ENCODE peak calls at places on chromosomes 5 and 9, in eight cellular contexts. N, O, C, E, X, S, T and L are unnamed samples.

GRCh38 chr9:71168418-71168817 is 47.0 kb upstream of the TRPM3 start:
- DNase-seq in N (no peak), O (no peak), C (no peak), E (no peak), X (no peak), S (no peak), T (no peak), L (no peak)

GRCh38 chr5:4089087-4089486 is 493.5 kb downstream of the IRX1 start:
- DNase-seq in N (no peak), O (no peak), C (no peak), E (no peak), X (no peak), S (no peak), T (no peak), L (no peak)

GRCh38 chr5:26761040-26761439 is 277.3 kb downstream of the CDH9 start:
- DNase-seq in N (no peak), O (no peak), C (no peak), E (no peak), X (no peak), S (no peak), T (no peak), L (no peak)

GRCh38 chr5:35804201-35804653 is 52.5 kb upstream of the IL7R start:
- DNase-seq in N (no peak), O (peak; percentile 22), C (no peak), E (no peak), X (no peak), S (no peak), T (no peak), L (no peak)

GRCh38 chr5:2582507-2582906 is 169.0 kb downstream of the IRX2 start:
- DNase-seq in N (no peak), O (no peak), C (no peak), E (no peak), X (no peak), S (no peak), T (no peak), L (no peak)

GRCh38 chr5:154606246-154606645 is 128.2 kb upstream of the HAND1 start:
- DNase-seq in N (no peak), O (no peak), C (no peak), E (peak; percentile 97), X (peak; percentile 76), S (no peak), T (no peak), L (no peak)

GRCh38 chr9:138053321-138053868 is 175.8 kb downstream of the CACNA1B start:
- DNase-seq in N (no peak), O (peak; percentile 18), C (peak; percentile 33), E (no peak), X (peak; percentile 43), S (no peak), T (peak; percentile 9), L (no peak)

GRCh38 chr5:78984020-78984610 is 995 bp downstream of the ARSB start:
- DNase-seq in N (no peak), O (no peak), C (no peak), E (peak; percentile 23), X (no peak), S (no peak), T (no peak), L (no peak)

GRCh38 chr5:132019337-132019736 is 7.9 kb upstream of the ACSL6 start:
- DNase-seq in N (no peak), O (no peak), C (no peak), E (no peak), X (no peak), S (no peak), T (no peak), L (no peak)

GRCh38 chr5:143680672-143681259 is 131.2 kb upstream of the HMHB1 start:
- DNase-seq in N (no peak), O (no peak), C (no peak), E (peak; percentile 39), X (no peak), S (no peak), T (no peak), L (no peak)

DNA sequence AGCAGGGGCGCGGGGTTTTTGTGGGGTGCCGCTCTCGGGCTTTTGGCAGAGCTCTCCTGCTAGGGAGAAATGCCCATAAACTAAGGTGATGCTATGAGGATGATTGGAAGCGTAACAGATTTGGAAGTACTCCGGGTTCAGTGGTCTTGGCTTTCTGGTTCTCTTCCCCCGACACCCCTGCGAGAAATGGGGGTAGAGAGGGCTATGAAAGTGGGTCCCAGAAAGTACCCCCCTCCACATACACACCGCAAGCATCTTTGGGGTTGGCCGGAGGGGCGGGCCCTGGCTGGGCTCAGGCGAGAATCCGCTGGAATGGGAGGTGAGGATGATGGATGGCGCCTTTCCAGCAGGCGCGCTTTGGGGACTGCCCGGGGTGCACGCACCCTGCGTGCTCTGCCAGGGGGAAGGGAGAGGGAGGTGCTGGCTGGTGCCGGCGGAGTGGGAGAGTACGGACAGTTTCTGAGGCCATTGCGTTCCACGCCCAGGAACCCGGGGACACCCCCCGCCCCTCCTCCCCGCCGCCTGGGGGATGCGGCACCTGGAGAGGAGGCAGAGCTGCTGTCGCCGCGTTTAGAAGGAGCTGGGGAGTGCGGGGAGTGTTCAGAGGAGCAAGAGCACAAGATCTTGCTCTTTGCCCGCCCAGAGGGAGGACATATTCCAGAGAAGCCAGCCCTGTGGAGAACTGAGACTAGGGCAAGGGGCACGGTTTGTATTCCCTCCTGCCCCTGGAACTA is 1.9 kb downstream of the PCSK5 start:
- DNase-seq in N (no peak), O (peak; percentile 81), C (no peak), E (peak; percentile 34), X (peak; percentile 69), S (no peak), T (peak; percentile 53), L (peak; percentile 49)
- H3K27me3 ChIP-seq in N (peaks cover 55% of the 10 kb centered on the region), O (no peaks in the 10 kb centered on the region), C (no peaks in the 10 kb centered on the region), E (no peaks in the 10 kb centered on the region), X (no peaks in the 10 kb centered on the region), S (peaks cover 8% of the 10 kb centered on the region), T (no peaks in the 10 kb centered on the region), L (no peaks in the 10 kb centered on the region)

DNA sequence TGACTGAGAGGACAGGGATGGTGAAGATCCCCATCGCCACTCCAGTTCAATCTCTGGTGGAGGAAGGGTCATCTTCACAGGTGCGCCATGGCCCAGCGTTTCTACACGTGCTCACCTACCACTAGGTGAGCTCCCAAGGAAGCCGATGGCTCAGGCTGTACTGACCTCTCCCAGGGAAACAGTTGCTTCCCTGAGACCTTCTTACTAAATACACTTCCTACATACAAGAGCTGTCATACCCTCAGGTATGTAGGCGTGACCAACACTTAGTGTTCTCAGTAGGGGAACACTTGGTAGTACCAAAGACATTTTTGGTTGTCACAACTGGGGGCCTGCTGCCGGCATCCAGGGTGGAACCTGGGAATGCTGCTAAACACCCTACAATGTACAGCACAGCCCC is 75.2 kb downstream of the TENT4A start:
- DNase-seq in N (no peak), O (no peak), C (no peak), E (peak; percentile 76), X (peak; percentile 18), S (no peak), T (no peak), L (no peak)
- H3K27me3 ChIP-seq in N (no peaks in the 10 kb centered on the region), O (no peaks in the 10 kb centered on the region), C (no peaks in the 10 kb centered on the region), E (no peaks in the 10 kb centered on the region), X (no peaks in the 10 kb centered on the region), S (no peaks in the 10 kb centered on the region), T (no peaks in the 10 kb centered on the region), L (no peaks in the 10 kb centered on the region)

GRCh38 chr9:110728058-110728457 is 59.5 kb downstream of the MUSK start:
- DNase-seq in N (peak; percentile 72), O (no peak), C (no peak), E (no peak), X (peak; percentile 63), S (no peak), T (no peak), L (no peak)
- H3K27me3 ChIP-seq in N (no peaks in the 10 kb centered on the region), O (no peaks in the 10 kb centered on the region), C (no peaks in the 10 kb centered on the region), E (no peaks in the 10 kb centered on the region), X (no peaks in the 10 kb centered on the region), S (no peaks in the 10 kb centered on the region), T (no peaks in the 10 kb centered on the region), L (no peaks in the 10 kb centered on the region)

DNA sequence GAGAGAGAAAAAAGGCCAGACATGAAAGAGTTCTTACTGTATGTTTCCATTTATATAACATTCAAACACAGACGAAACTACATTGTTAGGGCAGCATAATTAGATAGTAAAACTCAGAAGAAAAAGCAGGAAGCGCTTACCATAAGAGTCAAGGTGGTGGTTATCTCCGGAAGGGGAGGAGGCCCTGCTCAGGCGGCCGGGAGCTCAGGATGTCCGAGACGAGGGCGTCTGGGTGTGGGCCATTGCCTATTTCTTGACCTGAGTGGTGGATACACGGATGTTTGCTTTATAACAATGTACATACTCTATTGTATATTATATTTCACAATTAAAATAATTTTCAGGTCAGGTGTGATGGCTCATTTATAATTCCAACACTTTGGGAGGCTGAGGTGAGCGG is 80.9 kb upstream of the COL5A1 start:
- DNase-seq in N (no peak), O (no peak), C (no peak), E (no peak), X (no peak), S (no peak), T (no peak), L (no peak)
- H3K27me3 ChIP-seq in N (no peaks in the 10 kb centered on the region), O (no peaks in the 10 kb centered on the region), C (no peaks in the 10 kb centered on the region), E (no peaks in the 10 kb centered on the region), X (no peaks in the 10 kb centered on the region), S (no peaks in the 10 kb centered on the region), T (no peaks in the 10 kb centered on the region), L (no peaks in the 10 kb centered on the region)

DNA sequence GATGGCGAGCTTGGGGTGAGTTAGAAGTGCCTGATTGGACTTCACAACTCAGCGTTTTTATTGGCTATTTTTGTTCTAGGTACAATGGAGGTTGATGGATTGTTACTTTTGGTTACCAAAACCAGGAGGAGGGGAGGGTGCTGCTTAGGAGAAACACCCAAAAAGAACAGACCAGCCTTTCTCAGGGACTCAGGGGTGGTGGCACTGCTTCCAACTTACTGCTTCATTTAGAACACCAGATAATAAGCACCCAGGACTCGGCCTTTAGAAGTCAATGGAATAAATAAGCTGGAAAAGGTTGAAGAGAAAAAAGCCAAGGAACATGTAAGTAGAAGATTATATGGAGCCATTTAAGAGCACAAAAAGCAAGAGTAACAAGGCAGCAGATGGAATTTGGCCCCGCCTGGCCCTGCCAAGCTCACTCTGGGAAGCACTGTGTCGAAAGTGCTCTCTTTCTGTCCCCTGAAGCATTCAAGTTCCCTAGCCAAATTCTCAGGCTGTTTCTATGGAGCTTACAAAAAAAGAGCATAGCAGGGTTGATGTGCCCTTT is 72.9 kb upstream of the GPR151 start:
- DNase-seq in N (no peak), O (no peak), C (no peak), E (no peak), X (no peak), S (no peak), T (no peak), L (no peak)
- H3K27me3 ChIP-seq in N (no peaks in the 10 kb centered on the region), O (no peaks in the 10 kb centered on the region), C (no peaks in the 10 kb centered on the region), E (no peaks in the 10 kb centered on the region), X (no peaks in the 10 kb centered on the region), S (no peaks in the 10 kb centered on the region), T (no peaks in the 10 kb centered on the region), L (no peaks in the 10 kb centered on the region)

GRCh38 chr5:169303119-169303515 is 2.2 kb upstream of the SLIT3 start:
- DNase-seq in N (no peak), O (no peak), C (no peak), E (no peak), X (no peak), S (no peak), T (no peak), L (no peak)
- H3K27me3 ChIP-seq in N (peaks cover 8% of the 10 kb centered on the region), O (no peaks in the 10 kb centered on the region), C (peaks cover 10% of the 10 kb centered on the region), E (no peaks in the 10 kb centered on the region), X (peaks cover 11% of the 10 kb centered on the region), S (peaks cover 6% of the 10 kb centered on the region), T (peaks cover 40% of the 10 kb centered on the region), L (no peaks in the 10 kb centered on the region)